ENCODE peak calls at places on chromosomes 2 and 18, in six cellular contexts. L is GM12878, S is H1, I is K562, X is IMR-90, A is HepG2. Q is an unnamed sample.

GRCh38 chr2:51812138-51812866 is 780.4 kb upstream of the NRXN1 start:
- DNase-seq in L (no peak), S (no peak), I (no peak), X (peak), A (no peak), Q (peak)

GRCh38 chr2:219168526-219168925 is 1.3 kb downstream of the SLC23A3 start:
- DNase-seq in L (no peak), S (no peak), I (no peak), X (no peak), A (no peak), Q (no peak)

GRCh38 chr18:6113650-6114049 is 218.3 kb upstream of the TMEM200C start:
- DNase-seq in L (no peak), S (no peak), I (no peak), X (no peak), A (no peak), Q (no peak)

GRCh38 chr18:48923746-48924580 is 26.8 kb downstream of the SMAD7 start:
- DNase-seq in L (no peak), S (no peak), I (no peak), X (peak), A (no peak), Q (no peak)

GRCh38 chr2:114001936-114002335 is 112.0 kb downstream of the ACTR3 start:
- DNase-seq in L (no peak), S (no peak), I (no peak), X (no peak), A (no peak), Q (no peak)

GRCh38 chr2:38454081-38454480 is 77.0 kb upstream of the ATL2 start:
- DNase-seq in L (no peak), S (no peak), I (no peak), X (no peak), A (no peak), Q (no peak)

GRCh38 chr2:222318712-222319575 is 20.1 kb upstream of the PAX3 start:
- DNase-seq in L (no peak), S (peak), I (no peak), X (no peak), A (no peak), Q (no peak)

GRCh38 chr2:136764397-136765255 is 719 bp upstream of the THSD7B start:
- DNase-seq in L (no peak), S (peak), I (no peak), X (no peak), A (no peak), Q (no peak)

GRCh38 chr18:23862071-23862470 is 152.5 kb upstream of the TTC39C start:
- DNase-seq in L (no peak), S (no peak), I (no peak), X (peak), A (no peak), Q (no peak)

GRCh38 chr2:48107326-48107925 is 201.1 kb upstream of the FBXO11 start:
- DNase-seq in L (no peak), S (no peak), I (no peak), X (peak), A (peak), Q (peak)

GRCh38 chr2:9021563-9022211 is 18.2 kb upstream of the MBOAT2 start:
- DNase-seq in L (no peak), S (no peak), I (no peak), X (no peak), A (no peak), Q (no peak)

GRCh38 chr2:88638743-88639142 is 11.5 kb upstream of the EIF2AK3 start:
- DNase-seq in L (no peak), S (no peak), I (no peak), X (no peak), A (no peak), Q (no peak)

DNA sequence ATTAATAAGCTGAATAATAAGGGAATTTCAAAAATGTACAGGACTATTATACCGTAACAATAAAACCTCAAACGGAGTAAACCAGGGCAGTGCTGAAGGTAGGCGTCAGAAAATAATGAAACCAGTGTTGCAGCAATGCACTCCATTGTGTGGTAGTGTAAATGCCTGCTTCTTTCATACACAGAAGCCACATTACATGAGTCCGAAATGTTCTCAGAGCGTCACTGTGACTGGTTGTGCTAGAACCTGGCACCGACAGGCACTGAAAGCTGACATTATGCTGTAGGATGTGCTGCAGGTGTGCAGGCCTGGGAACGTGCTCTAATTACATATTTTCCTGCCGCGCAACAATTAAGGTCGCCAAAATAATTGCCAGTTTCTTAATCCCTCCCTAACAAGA is 53.3 kb downstream of the ZEB2 start:
- DNase-seq in L (no peak), S (no peak), I (no peak), X (no peak), A (no peak), Q (no peak)
- TF ChIP-seq CEBPB in L (no peak), S (no peak), I (no peak), X (no peak), A (no peak), Q (no peak)

DNA sequence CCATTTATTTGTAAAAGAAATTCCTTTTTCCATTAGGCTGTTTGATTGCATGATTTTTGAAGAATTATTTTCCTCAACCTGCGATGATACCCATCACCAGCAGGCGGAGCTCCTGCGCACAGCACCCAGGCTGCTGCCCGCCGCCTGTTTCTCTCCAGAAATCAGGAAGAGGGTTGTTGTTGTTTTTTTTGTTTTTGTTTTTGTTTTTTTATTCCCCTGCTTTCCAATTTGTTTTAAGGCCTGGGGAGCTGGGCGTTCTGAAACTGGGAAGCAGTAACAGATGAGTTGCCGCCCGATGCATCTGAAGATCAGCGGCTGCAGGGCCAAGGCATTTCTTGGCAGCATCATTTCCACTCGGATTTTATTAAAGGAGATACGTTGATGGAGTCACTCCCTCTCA is 132.1 kb downstream of the MBP start:
- DNase-seq in L (no peak), S (peak), I (peak), X (peak), A (no peak), Q (no peak)
- H3K9ac ChIP-seq in L (no peak), S (no peak), I (no peak), X (peak), A (no peak), Q (no peak)

GRCh38 chr18:26489881-26490280 is 58.5 kb downstream of the KCTD1 start:
- DNase-seq in L (no peak), S (no peak), I (no peak), X (peak), A (no peak), Q (no peak)
- TF ChIP-seq CEBPB in L (no peak), S (no peak), I (no peak), X (peak), A (no peak), Q (no peak)

GRCh38 chr2:200479617-200480292 is 30.1 kb downstream of the KCTD18 start:
- DNase-seq in L (no peak), S (no peak), I (no peak), X (peak), A (peak), Q (no peak)
- H3K9ac ChIP-seq in L (no peak), S (no peak), I (no peak), X (peak), A (no peak), Q (no peak)

GRCh38 chr2:239164281-239164871 is 236.4 kb downstream of the HDAC4 start:
- DNase-seq in L (no peak), S (no peak), I (no peak), X (no peak), A (no peak), Q (no peak)

GRCh38 chr2:239165206-239165831 is 235.5 kb downstream of the HDAC4 start:
- DNase-seq in L (no peak), S (no peak), I (no peak), X (no peak), A (no peak), Q (no peak)

GRCh38 chr2:239167766-239168444 is 232.9 kb downstream of the HDAC4 start:
- DNase-seq in L (no peak), S (no peak), I (no peak), X (no peak), A (no peak), Q (no peak)

GRCh38 chr2:239167011-239167673 is 233.7 kb downstream of the HDAC4 start:
- DNase-seq in L (no peak), S (no peak), I (no peak), X (no peak), A (no peak), Q (no peak)

GRCh38 chr2:239166201-239166834 is 234.5 kb downstream of the HDAC4 start:
- DNase-seq in L (no peak), S (no peak), I (no peak), X (peak), A (no peak), Q (no peak)
- TF ChIP-seq CEBPB in L (no peak), S (no peak), I (no peak), X (no peak), A (no peak), Q (no peak)

GRCh38 chr18:67072789-67073188 is 443.7 kb downstream of the DSEL start:
- DNase-seq in L (no peak), S (no peak), I (no peak), X (no peak), A (no peak), Q (no peak)
- H3K9ac ChIP-seq in L (no peak), S (no peak), I (no peak), X (no peak), A (no peak), Q (no peak)

DNA sequence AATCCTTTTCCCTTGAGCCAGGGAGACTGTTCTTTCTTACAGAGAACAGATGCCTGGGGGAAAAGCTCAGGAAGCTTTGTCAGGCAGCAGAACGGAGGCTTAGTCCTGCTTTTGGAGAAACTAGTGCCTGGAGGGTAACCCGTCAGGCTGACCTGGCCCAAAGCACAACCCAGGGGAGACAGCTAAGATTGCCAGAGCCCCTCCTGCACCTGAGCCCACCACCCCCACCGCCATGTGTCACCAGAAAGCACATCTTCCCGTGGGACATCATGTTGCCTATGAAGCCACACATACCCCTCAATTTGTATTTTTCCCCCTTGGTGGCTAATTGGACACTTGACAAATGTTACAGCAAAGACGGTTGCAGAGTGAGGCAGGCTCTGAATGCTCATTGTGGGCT is 229.7 kb downstream of the ATAD2B start:
- DNase-seq in L (no peak), S (no peak), I (no peak), X (no peak), A (no peak), Q (no peak)
- TF ChIP-seq CEBPB in L (no peak), S (no peak), I (no peak), X (no peak), A (no peak), Q (no peak)

Q was measured in HCT116.